ENCODE peak calls at places on chromosomes 16 and 17, in four cellular contexts. One of them, this sample, is unnamed.

GRCh38 chr16:67399218-67399733 is 6.0 kb upstream of the TPPP3 start:
- DNase-seq in NCI-H1417: peak
- DNase-seq in cardiac fibroblast: peak
- DNase-seq in fibroblast of mammary gland: no peak
- DNase-seq in this sample: no peak

GRCh38 chr16:47230296-47230695 is 86.6 kb upstream of the NETO2 start:
- DNase-seq in NCI-H1417: no peak
- DNase-seq in fibroblast of mammary gland: no peak
- DNase-seq in cardiac fibroblast: no peak
- DNase-seq in this sample: peak

GRCh38 chr16:20866161-20866772 is 33.9 kb downstream of the DCUN1D3 start:
- DNase-seq in fibroblast of mammary gland: peak
- DNase-seq in NCI-H1417: no peak
- DNase-seq in cardiac fibroblast: peak
- DNase-seq in this sample: peak

GRCh38 chr16:17070882-17071592 is 399.7 kb downstream of the XYLT1 start:
- DNase-seq in cardiac fibroblast: no peak
- DNase-seq in NCI-H1417: peak
- DNase-seq in fibroblast of mammary gland: peak
- DNase-seq in this sample: peak

GRCh38 chr16:50393461-50394214 is 24.9 kb upstream of the BRD7 start:
- DNase-seq in cardiac fibroblast: no peak
- DNase-seq in fibroblast of mammary gland: peak
- DNase-seq in NCI-H1417: no peak
- DNase-seq in this sample: no peak

GRCh38 chr17:27491713-27492190 is 35.5 kb downstream of the KSR1 start:
- DNase-seq in fibroblast of mammary gland: no peak
- DNase-seq in NCI-H1417: no peak
- DNase-seq in cardiac fibroblast: no peak
- DNase-seq in this sample: no peak

GRCh38 chr17:64385187-64386083 is 5.2 kb downstream of the PECAM1 start:
- DNase-seq in cardiac fibroblast: peak
- DNase-seq in NCI-H1417: no peak
- DNase-seq in fibroblast of mammary gland: peak
- DNase-seq in this sample: no peak

GRCh38 chr16:25691519-25692091 is at the start of gene HS3ST4:
- DNase-seq in NCI-H1417: peak
- DNase-seq in fibroblast of mammary gland: no peak
- DNase-seq in cardiac fibroblast: no peak
- DNase-seq in this sample: peak

GRCh38 chr17:20203021-20203420 is 193.9 kb downstream of the SPECC1 start:
- DNase-seq in cardiac fibroblast: no peak
- DNase-seq in NCI-H1417: no peak
- DNase-seq in fibroblast of mammary gland: no peak
- DNase-seq in this sample: no peak

GRCh38 chr16:14011846-14012245 is 59.3 kb upstream of the MRTFB start:
- DNase-seq in fibroblast of mammary gland: peak
- DNase-seq in cardiac fibroblast: no peak
- DNase-seq in NCI-H1417: no peak
- DNase-seq in this sample: peak

GRCh38 chr16:80029706-80030481 is 429.4 kb upstream of the MAF start:
- DNase-seq in fibroblast of mammary gland: no peak
- DNase-seq in NCI-H1417: no peak
- DNase-seq in cardiac fibroblast: no peak
- DNase-seq in this sample: no peak

GRCh38 chr16:11297492-11298142 is 16.5 kb upstream of the PRM1 start:
- DNase-seq in fibroblast of mammary gland: peak
- DNase-seq in cardiac fibroblast: peak
- DNase-seq in NCI-H1417: peak
- DNase-seq in this sample: peak

GRCh38 chr16:57284206-57284951 is at the start of gene PLLP:
- DNase-seq in NCI-H1417: peak
- DNase-seq in cardiac fibroblast: no peak
- DNase-seq in fibroblast of mammary gland: no peak
- DNase-seq in this sample: peak

GRCh38 chr16:72858611-72859493 is 189.1 kb downstream of the ZFHX3 start:
- DNase-seq in cardiac fibroblast: peak
- DNase-seq in NCI-H1417: no peak
- DNase-seq in fibroblast of mammary gland: peak
- DNase-seq in this sample: no peak

GRCh38 chr17:63537991-63538692 is 12.1 kb upstream of the DCAF7 start:
- DNase-seq in NCI-H1417: peak
- DNase-seq in cardiac fibroblast: no peak
- DNase-seq in fibroblast of mammary gland: no peak
- DNase-seq in this sample: no peak

This sample was measured in NCI-H510A treated with DMSO at 0.1 percent for 48 hours.